ENCODE peak calls at places on chromosome 16, in four cellular contexts. N is IMR-90, G is pons, F is AG09319. X is an unnamed sample.

GRCh38 chr16:16877061-16877460 is 498.1 kb downstream of the NPIPA7 start:
- DNase-seq in N (no peak), G (no peak), F (no peak), X (no peak)

GRCh38 chr16:73171901-73172619 is 124.1 kb upstream of the ZFHX3 start:
- DNase-seq in N (no peak), G (no peak), F (no peak), X (no peak)

GRCh38 chr16:12675852-12676251 is 127.8 kb downstream of the CPPED1 start:
- DNase-seq in N (peak), G (no peak), F (no peak), X (no peak)

GRCh38 chr16:10622036-10622921 is 41.9 kb upstream of the EMP2 start:
- DNase-seq in N (no peak), G (no peak), F (no peak), X (no peak)

GRCh38 chr16:81543571-81543970 is 99.0 kb downstream of the CMIP start:
- DNase-seq in N (peak), G (no peak), F (no peak), X (no peak)

GRCh38 chr16:75252946-75253911 is 1.8 kb upstream of the BCAR1 start:
- DNase-seq in N (peak), G (no peak), F (no peak), X (no peak)

GRCh38 chr16:27320261-27321012 is 6.7 kb downstream of the IL4R start:
- DNase-seq in N (no peak), G (no peak), F (no peak), X (no peak)

GRCh38 chr16:57892447-57893096 is 78.4 kb downstream of the CNGB1 start:
- DNase-seq in N (no peak), G (peak), F (no peak), X (peak)

GRCh38 chr16:58428621-58429557 is 36.6 kb downstream of the GINS3 start:
- DNase-seq in N (no peak), G (no peak), F (no peak), X (no peak)

GRCh38 chr16:76668207-76668725 is 391.1 kb downstream of the CNTNAP4 start:
- DNase-seq in N (no peak), G (no peak), F (no peak), X (no peak)

GRCh38 chr16:31428277-31428597 is at the start of gene COX6A2:
- DNase-seq in N (no peak), G (no peak), F (no peak), X (no peak)

GRCh38 chr16:83958842-83959565 is 6.0 kb downstream of the OSGIN1 start:
- DNase-seq in N (no peak), G (no peak), F (no peak), X (no peak)

GRCh38 chr16:50266337-50267091 is at the start of gene ADCY7:
- DNase-seq in N (peak), G (no peak), F (peak), X (no peak)

GRCh38 chr16:27851586-27851985 is 211.9 kb downstream of the GSG1L start:
- DNase-seq in N (no peak), G (no peak), F (no peak), X (no peak)

GRCh38 chr16:2929693-2930092 is 18.0 kb downstream of the FLYWCH1 start:
- DNase-seq in N (no peak), G (no peak), F (no peak), X (no peak)

GRCh38 chr16:80569440-80570105 is 28.8 kb downstream of the DYNLRB2 start:
- DNase-seq in N (peak), G (no peak), F (no peak), X (no peak)

GRCh38 chr16:69428652-69429051 is 4.2 kb downstream of the CYB5B start:
- DNase-seq in N (no peak), G (no peak), F (no peak), X (no peak)

GRCh38 chr16:16021988-16022682 is 72.7 kb downstream of the ABCC1 start:
- DNase-seq in N (peak), G (peak), F (peak), X (no peak)

GRCh38 chr16:29156511-29156910 is 171.7 kb downstream of the LAT start:
- DNase-seq in N (no peak), G (no peak), F (no peak), X (no peak)

X was measured in NCI-H526 treated with DMSO at 0.1 percent for 48 hours.